ENCODE peak calls at places on chromosomes 6 and 20, in ten cellular contexts. One of them, this sample, is unnamed.
A peak's percentile ranks its signal among the peaks of the same experiment; 100 is the strongest.

GRCh38 chr6:70676821-70677220 is 9.1 kb downstream of the SMAP1 start:
- DNase-seq in GM20000: no peak
- DNase-seq in A549: no peak
- DNase-seq in glutamatergic neuron: no peak
- DNase-seq in astrocyte of the cerebellum: no peak
- DNase-seq in cardiac muscle cell: no peak
- DNase-seq in tibial artery: no peak
- DNase-seq in IMR-90: no peak
- DNase-seq in body of pancreas: no peak
- DNase-seq in WTC11: no peak
- DNase-seq in this sample: no peak

GRCh38 chr6:6975395-6976111 is 132.2 kb upstream of the RREB1 start:
- DNase-seq in body of pancreas: no peak
- DNase-seq in WTC11: no peak
- DNase-seq in glutamatergic neuron: no peak
- DNase-seq in astrocyte of the cerebellum: no peak
- DNase-seq in A549: no peak
- DNase-seq in GM20000: no peak
- DNase-seq in cardiac muscle cell: peak; percentile 30
- DNase-seq in tibial artery: no peak
- DNase-seq in IMR-90: no peak
- DNase-seq in this sample: no peak

GRCh38 chr20:4603724-4604123 is 118.0 kb upstream of the PRND start:
- DNase-seq in GM20000: no peak
- DNase-seq in WTC11: no peak
- DNase-seq in IMR-90: peak; percentile 90
- DNase-seq in cardiac muscle cell: no peak
- DNase-seq in A549: no peak
- DNase-seq in body of pancreas: no peak
- DNase-seq in tibial artery: no peak
- DNase-seq in astrocyte of the cerebellum: no peak
- DNase-seq in glutamatergic neuron: no peak
- DNase-seq in this sample: no peak

GRCh38 chr6:81767163-81768000 is 14.9 kb upstream of the TENT5A start:
- DNase-seq in WTC11: no peak
- DNase-seq in body of pancreas: no peak
- DNase-seq in IMR-90: peak; percentile 41
- DNase-seq in A549: peak; percentile 38
- DNase-seq in astrocyte of the cerebellum: no peak
- DNase-seq in GM20000: no peak
- DNase-seq in glutamatergic neuron: no peak
- DNase-seq in tibial artery: no peak
- DNase-seq in cardiac muscle cell: peak; percentile 41
- DNase-seq in this sample: no peak

GRCh38 chr6:33590531-33591198 is 10.6 kb upstream of the BAK1 start:
- DNase-seq in glutamatergic neuron: no peak
- DNase-seq in A549: no peak
- DNase-seq in GM20000: no peak
- DNase-seq in cardiac muscle cell: no peak
- DNase-seq in body of pancreas: no peak
- DNase-seq in WTC11: no peak
- DNase-seq in astrocyte of the cerebellum: no peak
- DNase-seq in IMR-90: no peak
- DNase-seq in tibial artery: no peak
- DNase-seq in this sample: no peak

GRCh38 chr20:2694519-2694918 is 1.9 kb downstream of the EBF4 start:
- DNase-seq in body of pancreas: no peak
- DNase-seq in astrocyte of the cerebellum: no peak
- DNase-seq in IMR-90: no peak
- DNase-seq in A549: no peak
- DNase-seq in cardiac muscle cell: no peak
- DNase-seq in GM20000: no peak
- DNase-seq in glutamatergic neuron: no peak
- DNase-seq in WTC11: no peak
- DNase-seq in tibial artery: no peak
- DNase-seq in this sample: no peak

GRCh38 chr6:47419621-47420020 is 58.0 kb upstream of the CD2AP start:
- DNase-seq in astrocyte of the cerebellum: peak; percentile 31
- DNase-seq in GM20000: no peak
- DNase-seq in body of pancreas: no peak
- DNase-seq in A549: peak; percentile 51
- DNase-seq in WTC11: no peak
- DNase-seq in tibial artery: no peak
- DNase-seq in glutamatergic neuron: no peak
- DNase-seq in cardiac muscle cell: no peak
- DNase-seq in IMR-90: no peak
- DNase-seq in this sample: no peak

GRCh38 chr20:50560867-50561266 is 50.7 kb downstream of the PTPN1 start:
- DNase-seq in cardiac muscle cell: no peak
- DNase-seq in A549: no peak
- DNase-seq in GM20000: no peak
- DNase-seq in glutamatergic neuron: no peak
- DNase-seq in tibial artery: no peak
- DNase-seq in astrocyte of the cerebellum: no peak
- DNase-seq in body of pancreas: no peak
- DNase-seq in IMR-90: no peak
- DNase-seq in WTC11: no peak
- DNase-seq in this sample: no peak

GRCh38 chr20:58408603-58409246 is 19.7 kb downstream of the VAPB start:
- DNase-seq in glutamatergic neuron: no peak
- DNase-seq in tibial artery: no peak
- DNase-seq in GM20000: peak; percentile 49
- DNase-seq in A549: no peak
- DNase-seq in body of pancreas: no peak
- DNase-seq in WTC11: no peak
- DNase-seq in astrocyte of the cerebellum: no peak
- DNase-seq in IMR-90: no peak
- DNase-seq in cardiac muscle cell: no peak
- DNase-seq in this sample: no peak

GRCh38 chr6:27518881-27519795 is 46.2 kb upstream of the ZNF184 start:
- DNase-seq in WTC11: peak; percentile 67
- DNase-seq in cardiac muscle cell: peak; percentile 91
- DNase-seq in A549: peak; percentile 89
- DNase-seq in body of pancreas: peak; percentile 67
- DNase-seq in IMR-90: peak; percentile 90
- DNase-seq in astrocyte of the cerebellum: peak; percentile 84
- DNase-seq in glutamatergic neuron: peak; percentile 57
- DNase-seq in GM20000: peak; percentile 73
- DNase-seq in tibial artery: peak; percentile 64
- DNase-seq in this sample: peak; percentile 65
- TF ChIP-seq CTCF in WTC11: peak; percentile 66
- TF ChIP-seq CTCF in cardiac muscle cell: peak; percentile 74
- TF ChIP-seq CTCF in A549: peak; percentile 68
- TF ChIP-seq CTCF in body of pancreas: peak; percentile 72
- TF ChIP-seq CTCF in IMR-90: peak; percentile 72
- TF ChIP-seq CTCF in astrocyte of the cerebellum: peak; percentile 79
- TF ChIP-seq CTCF in glutamatergic neuron: peak; percentile 77
- TF ChIP-seq CTCF in GM20000: peak; percentile 71
- TF ChIP-seq CTCF in tibial artery: peak; percentile 58
- TF ChIP-seq CTCF in this sample: peak; percentile 90

GRCh38 chr6:66496659-66497058 is 789.6 kb upstream of the EYS start:
- DNase-seq in cardiac muscle cell: peak; percentile 1
- DNase-seq in GM20000: no peak
- DNase-seq in A549: peak; percentile 28
- DNase-seq in glutamatergic neuron: no peak
- DNase-seq in body of pancreas: no peak
- DNase-seq in IMR-90: no peak
- DNase-seq in WTC11: no peak
- DNase-seq in tibial artery: no peak
- DNase-seq in astrocyte of the cerebellum: no peak
- DNase-seq in this sample: no peak
- TF ChIP-seq CTCF in cardiac muscle cell: no peak
- TF ChIP-seq CTCF in GM20000: no peak
- TF ChIP-seq CTCF in A549: no peak
- TF ChIP-seq CTCF in glutamatergic neuron: peak; percentile 71
- TF ChIP-seq CTCF in body of pancreas: no peak
- TF ChIP-seq CTCF in IMR-90: no peak
- TF ChIP-seq CTCF in WTC11: peak; percentile 27
- TF ChIP-seq CTCF in tibial artery: peak; percentile 25
- TF ChIP-seq CTCF in astrocyte of the cerebellum: peak; percentile 18
- TF ChIP-seq CTCF in this sample: peak; percentile 57

GRCh38 chr6:165233089-165233488 is 76.3 kb downstream of the C6orf118 start:
- DNase-seq in tibial artery: no peak
- DNase-seq in astrocyte of the cerebellum: no peak
- DNase-seq in A549: no peak
- DNase-seq in GM20000: no peak
- DNase-seq in glutamatergic neuron: no peak
- DNase-seq in body of pancreas: no peak
- DNase-seq in IMR-90: no peak
- DNase-seq in WTC11: no peak
- DNase-seq in cardiac muscle cell: no peak
- DNase-seq in this sample: no peak

GRCh38 chr6:165232277-165232654 is 77.1 kb downstream of the C6orf118 start:
- DNase-seq in A549: no peak
- DNase-seq in cardiac muscle cell: no peak
- DNase-seq in body of pancreas: no peak
- DNase-seq in WTC11: no peak
- DNase-seq in astrocyte of the cerebellum: no peak
- DNase-seq in tibial artery: no peak
- DNase-seq in glutamatergic neuron: no peak
- DNase-seq in IMR-90: no peak
- DNase-seq in GM20000: no peak
- DNase-seq in this sample: no peak

GRCh38 chr6:165229216-165229615 is 80.2 kb downstream of the C6orf118 start:
- DNase-seq in tibial artery: no peak
- DNase-seq in IMR-90: no peak
- DNase-seq in astrocyte of the cerebellum: no peak
- DNase-seq in glutamatergic neuron: no peak
- DNase-seq in A549: peak; percentile 11
- DNase-seq in body of pancreas: no peak
- DNase-seq in GM20000: no peak
- DNase-seq in cardiac muscle cell: no peak
- DNase-seq in WTC11: no peak
- DNase-seq in this sample: no peak

GRCh38 chr6:165231177-165231576 is 78.2 kb downstream of the C6orf118 start:
- DNase-seq in cardiac muscle cell: no peak
- DNase-seq in glutamatergic neuron: no peak
- DNase-seq in astrocyte of the cerebellum: no peak
- DNase-seq in body of pancreas: no peak
- DNase-seq in WTC11: no peak
- DNase-seq in A549: no peak
- DNase-seq in IMR-90: no peak
- DNase-seq in GM20000: no peak
- DNase-seq in tibial artery: no peak
- DNase-seq in this sample: no peak

DNA sequence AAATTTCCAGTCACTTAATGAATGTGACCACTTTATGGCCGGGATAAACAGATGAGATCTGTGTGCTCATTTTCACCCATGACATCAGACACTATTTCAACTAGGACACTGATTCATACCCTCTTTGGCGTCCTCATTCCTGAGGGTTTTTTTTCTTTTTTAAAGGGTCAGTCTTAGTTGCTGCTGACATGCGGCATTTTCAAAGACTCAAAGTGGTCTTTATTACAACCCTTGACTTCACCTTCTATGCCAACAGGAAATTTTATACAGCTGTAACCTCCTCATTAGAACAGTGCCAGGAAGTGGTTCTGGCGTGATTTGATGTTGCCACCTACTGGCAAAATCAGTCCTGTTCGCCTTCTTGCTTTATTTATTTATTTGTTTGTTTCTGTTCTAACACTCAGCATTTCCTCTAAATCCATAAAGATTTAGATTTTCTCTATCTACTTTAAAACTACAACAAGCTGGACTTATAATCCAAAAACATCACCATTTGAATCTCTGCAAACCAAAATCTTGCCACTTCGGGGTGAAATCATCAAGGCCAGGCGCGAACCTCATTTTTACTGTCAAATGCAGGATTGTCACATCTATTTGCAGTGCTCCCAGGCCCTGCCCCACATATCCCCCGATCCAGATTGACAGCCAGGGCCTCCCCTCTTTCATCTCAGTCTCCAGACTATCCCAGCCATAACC is 77.7 kb downstream of the C6orf118 start:
- DNase-seq in IMR-90: no peak
- DNase-seq in A549: peak; percentile 39
- DNase-seq in tibial artery: no peak
- DNase-seq in body of pancreas: no peak
- DNase-seq in glutamatergic neuron: no peak
- DNase-seq in cardiac muscle cell: peak; percentile 72
- DNase-seq in astrocyte of the cerebellum: peak; percentile 37
- DNase-seq in GM20000: no peak
- DNase-seq in WTC11: peak; percentile 15
- DNase-seq in this sample: no peak
- TF ChIP-seq CTCF in IMR-90: no peak
- TF ChIP-seq CTCF in A549: peak; percentile 68
- TF ChIP-seq CTCF in tibial artery: no peak
- TF ChIP-seq CTCF in body of pancreas: no peak
- TF ChIP-seq CTCF in glutamatergic neuron: peak; percentile 52
- TF ChIP-seq CTCF in cardiac muscle cell: peak; percentile 62
- TF ChIP-seq CTCF in astrocyte of the cerebellum: peak; percentile 53
- TF ChIP-seq CTCF in GM20000: no peak
- TF ChIP-seq CTCF in WTC11: no peak
- TF ChIP-seq CTCF in this sample: peak; percentile 75

DNA sequence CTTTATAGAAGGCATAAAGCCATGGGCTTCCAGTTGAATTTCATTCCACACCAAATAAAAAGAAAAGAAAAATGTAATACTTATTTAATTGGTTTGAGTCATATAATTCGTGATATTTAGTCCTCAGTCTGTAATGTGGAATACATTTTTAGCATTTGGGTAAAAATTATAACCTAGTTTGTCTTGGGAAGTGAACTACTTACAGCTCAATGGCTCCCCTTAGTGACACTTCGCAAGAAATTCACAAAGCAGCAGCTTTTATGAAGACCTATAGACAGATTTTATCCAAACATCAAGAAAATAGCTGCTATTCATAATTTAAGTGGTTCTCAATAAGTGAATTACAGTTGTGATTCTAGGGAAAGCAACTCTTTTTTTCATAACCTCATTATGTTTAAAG is 72.1 kb downstream of the RSPO3 start:
- DNase-seq in GM20000: no peak
- DNase-seq in astrocyte of the cerebellum: peak; percentile 29
- DNase-seq in body of pancreas: no peak
- DNase-seq in A549: peak; percentile 59
- DNase-seq in WTC11: no peak
- DNase-seq in IMR-90: peak; percentile 61
- DNase-seq in cardiac muscle cell: peak; percentile 74
- DNase-seq in glutamatergic neuron: no peak
- DNase-seq in tibial artery: no peak
- DNase-seq in this sample: no peak
- TF ChIP-seq CTCF in GM20000: no peak
- TF ChIP-seq CTCF in astrocyte of the cerebellum: peak; percentile 65
- TF ChIP-seq CTCF in body of pancreas: no peak
- TF ChIP-seq CTCF in A549: peak; percentile 66
- TF ChIP-seq CTCF in WTC11: no peak
- TF ChIP-seq CTCF in IMR-90: peak; percentile 59
- TF ChIP-seq CTCF in cardiac muscle cell: peak; percentile 65
- TF ChIP-seq CTCF in glutamatergic neuron: peak; percentile 29
- TF ChIP-seq CTCF in tibial artery: peak; percentile 9
- TF ChIP-seq CTCF in this sample: peak; percentile 66

GRCh38 chr20:38658879-38659612 is 57.4 kb downstream of the ARHGAP40 start:
- DNase-seq in IMR-90: no peak
- DNase-seq in A549: peak; percentile 38
- DNase-seq in GM20000: peak; percentile 61
- DNase-seq in tibial artery: no peak
- DNase-seq in cardiac muscle cell: peak; percentile 32
- DNase-seq in astrocyte of the cerebellum: no peak
- DNase-seq in WTC11: peak; percentile 76
- DNase-seq in body of pancreas: peak; percentile 46
- DNase-seq in glutamatergic neuron: peak; percentile 60
- DNase-seq in this sample: peak; percentile 20
- TF ChIP-seq CTCF in IMR-90: peak; percentile 36
- TF ChIP-seq CTCF in A549: peak; percentile 44
- TF ChIP-seq CTCF in GM20000: peak; percentile 66
- TF ChIP-seq CTCF in tibial artery: peak; percentile 28
- TF ChIP-seq CTCF in cardiac muscle cell: peak; percentile 77
- TF ChIP-seq CTCF in astrocyte of the cerebellum: peak; percentile 62
- TF ChIP-seq CTCF in WTC11: peak; percentile 80
- TF ChIP-seq CTCF in body of pancreas: peak; percentile 57
- TF ChIP-seq CTCF in glutamatergic neuron: peak; percentile 85
- TF ChIP-seq CTCF in this sample: peak; percentile 68